ENCODE peak calls at places on chromosomes 11 and 22, in seven cellular contexts. P is HCT116, Z is HepG2, N is K562, R is GM12878, L is H1, A is SK-N-SH. W is an unnamed sample.

GRCh38 chr22:46084943-46085830 is 65.1 kb upstream of the PPARA start:
- DNase-seq in P (no peak), Z (no peak), N (peak; percentile 45), R (no peak), L (no peak), A (peak; percentile 74), W (no peak)

GRCh38 chr22:30390974-30391691 is 3.9 kb upstream of the RNF215 start:
- DNase-seq in P (peak; percentile 84), Z (peak; percentile 85), N (peak; percentile 52), R (peak; percentile 51), L (peak; percentile 54), A (peak; percentile 80), W (peak; percentile 62)

GRCh38 chr22:32665676-32666075 is 135.8 kb upstream of the TIMP3 start:
- DNase-seq in P (no peak), Z (no peak), N (no peak), R (no peak), L (no peak), A (no peak), W (no peak)

GRCh38 chr11:13183094-13183825 is 94.3 kb upstream of the BMAL1 start:
- DNase-seq in P (no peak), Z (peak; percentile 28), N (no peak), R (no peak), L (no peak), A (peak; percentile 26), W (no peak)

GRCh38 chr11:126991596-126991995 is 9.0 kb downstream of the KIRREL3 start:
- DNase-seq in P (no peak), Z (no peak), N (no peak), R (no peak), L (no peak), A (no peak), W (no peak)

GRCh38 chr22:42641801-42642413 is 1.5 kb upstream of the ATP5MGL start:
- DNase-seq in P (no peak), Z (peak; percentile 86), N (no peak), R (no peak), L (no peak), A (no peak), W (no peak)

GRCh38 chr22:42425337-42425988 is 6.7 kb downstream of the NFAM1 start:
- DNase-seq in P (no peak), Z (no peak), N (no peak), R (no peak), L (no peak), A (no peak), W (no peak)

GRCh38 chr11:34525887-34526657 is 12.5 kb upstream of the ELF5 start:
- DNase-seq in P (no peak), Z (no peak), N (no peak), R (no peak), L (no peak), A (no peak), W (no peak)

GRCh38 chr11:108788565-108789199 is 123.8 kb downstream of the DDX10 start:
- DNase-seq in P (peak; percentile 21), Z (peak; percentile 25), N (no peak), R (no peak), L (no peak), A (no peak), W (no peak)

GRCh38 chr11:10029386-10030121 is 264.5 kb downstream of the SBF2 start:
- DNase-seq in P (no peak), Z (no peak), N (no peak), R (no peak), L (no peak), A (peak; percentile 40), W (no peak)

GRCh38 chr11:2559527-2560311 is 114.9 kb downstream of the KCNQ1 start:
- DNase-seq in P (no peak), Z (no peak), N (no peak), R (no peak), L (no peak), A (no peak), W (no peak)

GRCh38 chr22:38284042-38284402 is 11.2 kb upstream of the TMEM184B start:
- DNase-seq in P (no peak), Z (peak; percentile 65), N (no peak), R (no peak), L (no peak), A (no peak), W (no peak)

GRCh38 chr11:64472593-64473455 is 113.9 kb downstream of the RPS6KA4 start:
- DNase-seq in P (no peak), Z (no peak), N (peak; percentile 28), R (no peak), L (no peak), A (no peak), W (no peak)
- TF ChIP-seq JUND in P (no peak), Z (no peak), N (no peak), R (no peak), L (no peak), A (no peak), W (no peak)

GRCh38 chr11:46639197-46639839 is 22.0 kb downstream of the ATG13 start:
- DNase-seq in P (no peak), Z (no peak), N (no peak), R (no peak), L (no peak), A (no peak), W (no peak)
- TF ChIP-seq JUND in P (no peak), Z (no peak), N (no peak), R (no peak), L (no peak), A (no peak), W (no peak)

GRCh38 chr22:22943521-22944267 is 56.1 kb downstream of the IGLL5 start:
- DNase-seq in P (no peak), Z (no peak), N (peak; percentile 84), R (no peak), L (no peak), A (peak; percentile 38), W (no peak)

GRCh38 chr22:22944268-22944985 is 56.8 kb downstream of the IGLL5 start:
- DNase-seq in P (no peak), Z (no peak), N (no peak), R (no peak), L (no peak), A (no peak), W (no peak)

GRCh38 chr22:22940961-22941605 is 53.5 kb downstream of the IGLL5 start:
- DNase-seq in P (no peak), Z (no peak), N (no peak), R (no peak), L (no peak), A (no peak), W (no peak)

GRCh38 chr22:22941831-22942510 is 54.4 kb downstream of the IGLL5 start:
- DNase-seq in P (no peak), Z (no peak), N (no peak), R (no peak), L (no peak), A (no peak), W (no peak)

DNA sequence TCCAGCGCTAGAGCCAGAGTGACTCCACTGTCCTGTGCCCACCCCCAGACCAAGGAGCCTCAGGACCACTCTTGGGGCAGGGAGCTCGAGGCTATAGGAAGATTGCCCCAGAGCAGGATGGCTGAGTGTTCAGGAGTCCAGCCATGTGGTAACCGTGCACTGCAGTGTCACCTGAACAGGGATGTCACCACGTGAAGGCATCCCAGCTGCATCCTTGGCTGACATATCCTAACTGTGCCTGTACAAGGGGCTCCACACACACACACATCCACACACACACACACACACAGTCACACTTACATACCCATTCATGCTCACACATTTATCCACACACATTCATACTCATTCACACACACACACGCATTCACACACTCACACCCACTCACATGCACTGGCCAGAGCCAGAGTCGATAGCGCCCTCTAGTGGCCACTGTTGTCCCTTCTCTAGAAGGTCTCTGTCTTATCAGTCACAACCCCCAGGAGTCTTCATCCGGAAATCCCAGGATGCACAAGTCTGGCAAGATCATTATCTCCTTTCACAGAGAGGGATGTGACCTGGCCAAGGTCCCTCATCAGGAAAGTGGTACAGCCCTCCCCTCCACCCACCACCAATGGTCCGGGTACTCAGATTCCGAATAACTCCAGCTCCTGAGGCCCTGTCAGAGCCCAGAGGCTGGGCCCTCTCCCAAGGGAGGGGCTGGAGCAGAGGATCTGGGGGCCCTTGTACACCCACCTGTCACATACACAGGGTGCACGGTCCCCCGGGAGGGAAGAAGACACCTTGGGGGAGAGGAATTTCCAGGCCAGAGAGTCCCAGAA is 55.1 kb downstream of the IGLL5 start:
- DNase-seq in P (peak; percentile 59), Z (peak; percentile 44), N (peak; percentile 100), R (peak; percentile 78), L (no peak), A (peak; percentile 80), W (peak; percentile 49)
- TF ChIP-seq JUND in P (no peak), Z (no peak), N (no peak), R (no peak), L (no peak), A (no peak), W (no peak)

GRCh38 chr11:70526116-70527045 is 128.1 kb downstream of the CTTN start:
- DNase-seq in P (no peak), Z (no peak), N (no peak), R (no peak), L (no peak), A (peak; percentile 54), W (peak; percentile 40)
- TF ChIP-seq JUND in P (no peak), Z (no peak), N (no peak), R (no peak), L (no peak), A (no peak), W (no peak)

GRCh38 chr11:93842461-93842860 is 8.0 kb downstream of the VSTM5 start:
- DNase-seq in P (peak; percentile 67), Z (no peak), N (peak; percentile 24), R (no peak), L (no peak), A (no peak), W (no peak)

GRCh38 chr11:93840981-93841380 is 9.4 kb downstream of the VSTM5 start:
- DNase-seq in P (no peak), Z (no peak), N (no peak), R (no peak), L (no peak), A (no peak), W (no peak)

GRCh38 chr11:93842034-93842433 is 8.4 kb downstream of the VSTM5 start:
- DNase-seq in P (no peak), Z (no peak), N (no peak), R (no peak), L (no peak), A (no peak), W (no peak)

GRCh38 chr11:93841446-93841845 is 9.0 kb downstream of the VSTM5 start:
- DNase-seq in P (no peak), Z (no peak), N (no peak), R (no peak), L (no peak), A (no peak), W (no peak)

DNA sequence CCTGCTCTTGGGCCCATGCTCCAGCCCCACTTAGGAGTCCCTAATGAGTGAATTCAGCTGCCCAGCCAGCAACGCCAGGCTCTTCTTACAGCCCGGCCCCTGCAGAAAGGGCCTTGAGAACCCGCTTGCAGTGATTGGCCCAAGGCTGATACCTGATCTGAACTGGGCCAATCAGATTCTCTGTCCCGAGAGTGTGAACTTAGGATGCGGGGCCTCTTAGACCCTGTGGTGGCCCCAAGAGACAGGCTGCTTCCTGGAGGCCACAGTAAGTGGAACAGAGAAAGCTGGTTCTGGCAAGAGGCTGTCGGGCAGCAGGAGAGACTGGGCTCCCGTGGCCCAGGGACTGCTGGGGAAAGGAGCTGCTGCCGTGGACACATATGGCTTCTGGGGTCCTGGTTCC is 11.5 kb downstream of the VSTM5 start:
- DNase-seq in P (no peak), Z (peak; percentile 12), N (no peak), R (no peak), L (no peak), A (no peak), W (no peak)
- TF ChIP-seq JUND in P (no peak), Z (no peak), N (no peak), R (no peak), L (no peak), A (no peak), W (no peak)

GRCh38 chr22:44369916-44370804 is 57.4 kb upstream of the SHISAL1 start:
- DNase-seq in P (no peak), Z (no peak), N (no peak), R (no peak), L (no peak), A (peak; percentile 74), W (no peak)
- TF ChIP-seq JUND in P (no peak), Z (no peak), N (no peak), R (no peak), L (no peak), A (no peak), W (no peak)